ENCODE peak calls at places on chromosomes 5 and 9, in five cellular contexts. One of them, this sample, is unnamed.

GRCh38 chr5:96288166-96288844 is 144.7 kb downstream of the PCSK1 start:
- DNase-seq in mammary epithelial cell: no peak
- DNase-seq in CD4-positive, CD25-positive, alpha-beta regulatory T cell: no peak
- DNase-seq in OCI-LY7: no peak
- DNase-seq in A549: no peak
- DNase-seq in this sample: no peak

GRCh38 chr5:153562189-153562588 is 71.7 kb downstream of the GRIA1 start:
- DNase-seq in mammary epithelial cell: peak; percentile 72
- DNase-seq in CD4-positive, CD25-positive, alpha-beta regulatory T cell: no peak
- DNase-seq in OCI-LY7: no peak
- DNase-seq in A549: no peak
- DNase-seq in this sample: no peak

GRCh38 chr9:113993838-113994540 is 84.1 kb downstream of the AMBP start:
- DNase-seq in mammary epithelial cell: peak; percentile 48
- DNase-seq in CD4-positive, CD25-positive, alpha-beta regulatory T cell: peak; percentile 3
- DNase-seq in OCI-LY7: no peak
- DNase-seq in A549: no peak
- DNase-seq in this sample: no peak

GRCh38 chr5:90956511-90956910 is 397.9 kb downstream of the ADGRV1 start:
- DNase-seq in mammary epithelial cell: no peak
- DNase-seq in CD4-positive, CD25-positive, alpha-beta regulatory T cell: peak; percentile 2
- DNase-seq in OCI-LY7: no peak
- DNase-seq in A549: no peak
- DNase-seq in this sample: no peak

GRCh38 chr5:163269624-163270023 is 167.8 kb upstream of the CCNG1 start:
- DNase-seq in mammary epithelial cell: no peak
- DNase-seq in CD4-positive, CD25-positive, alpha-beta regulatory T cell: no peak
- DNase-seq in OCI-LY7: peak; percentile 0
- DNase-seq in A549: peak; percentile 4
- DNase-seq in this sample: no peak

GRCh38 chr9:131398204-131398603 is 4.3 kb downstream of the PRRC2B start:
- DNase-seq in mammary epithelial cell: peak; percentile 68
- DNase-seq in CD4-positive, CD25-positive, alpha-beta regulatory T cell: peak; percentile 94
- DNase-seq in OCI-LY7: peak; percentile 75
- DNase-seq in A549: no peak
- DNase-seq in this sample: peak; percentile 67

GRCh38 chr5:83364322-83365299 is 106.9 kb upstream of the VCAN start:
- DNase-seq in mammary epithelial cell: no peak
- DNase-seq in CD4-positive, CD25-positive, alpha-beta regulatory T cell: no peak
- DNase-seq in OCI-LY7: no peak
- DNase-seq in A549: no peak
- DNase-seq in this sample: no peak

GRCh38 chr5:121797677-121798518 is 53.8 kb upstream of the FTMT start:
- DNase-seq in mammary epithelial cell: peak; percentile 70
- DNase-seq in CD4-positive, CD25-positive, alpha-beta regulatory T cell: no peak
- DNase-seq in OCI-LY7: no peak
- DNase-seq in A549: no peak
- DNase-seq in this sample: no peak

GRCh38 chr5:121937762-121938161 is 24.0 kb upstream of the SRFBP1 start:
- DNase-seq in mammary epithelial cell: no peak
- DNase-seq in CD4-positive, CD25-positive, alpha-beta regulatory T cell: no peak
- DNase-seq in OCI-LY7: no peak
- DNase-seq in A549: no peak
- DNase-seq in this sample: no peak

GRCh38 chr5:142063878-142064331 is 44.7 kb upstream of the NDFIP1 start:
- DNase-seq in mammary epithelial cell: peak; percentile 28
- DNase-seq in CD4-positive, CD25-positive, alpha-beta regulatory T cell: peak; percentile 74
- DNase-seq in OCI-LY7: no peak
- DNase-seq in A549: no peak
- DNase-seq in this sample: no peak

GRCh38 chr5:88142801-88143692 is 125.6 kb downstream of the TMEM161B start:
- DNase-seq in mammary epithelial cell: peak; percentile 8
- DNase-seq in CD4-positive, CD25-positive, alpha-beta regulatory T cell: peak; percentile 2
- DNase-seq in OCI-LY7: no peak
- DNase-seq in A549: no peak
- DNase-seq in this sample: no peak

GRCh38 chr5:135320718-135321484 is 78.1 kb downstream of the MACROH2A1 start:
- DNase-seq in mammary epithelial cell: no peak
- DNase-seq in CD4-positive, CD25-positive, alpha-beta regulatory T cell: no peak
- DNase-seq in OCI-LY7: no peak
- DNase-seq in A549: no peak
- DNase-seq in this sample: no peak

GRCh38 chr9:122991370-122991830 is 42.1 kb upstream of the GPR21 start:
- DNase-seq in mammary epithelial cell: peak; percentile 89
- DNase-seq in CD4-positive, CD25-positive, alpha-beta regulatory T cell: peak; percentile 65
- DNase-seq in OCI-LY7: peak; percentile 51
- DNase-seq in A549: peak; percentile 53
- DNase-seq in this sample: peak; percentile 3

GRCh38 chr5:92861531-92862285 is 719.3 kb downstream of the NR2F1-AS1 start:
- DNase-seq in mammary epithelial cell: no peak
- DNase-seq in CD4-positive, CD25-positive, alpha-beta regulatory T cell: no peak
- DNase-seq in OCI-LY7: no peak
- DNase-seq in A549: no peak
- DNase-seq in this sample: no peak

GRCh38 chr5:147688965-147689364 is 93.6 kb downstream of the JAKMIP2 start:
- DNase-seq in mammary epithelial cell: no peak
- DNase-seq in CD4-positive, CD25-positive, alpha-beta regulatory T cell: no peak
- DNase-seq in OCI-LY7: no peak
- DNase-seq in A549: no peak
- DNase-seq in this sample: no peak

GRCh38 chr9:18756712-18757125 is 276.3 kb downstream of the SAXO1 start:
- DNase-seq in mammary epithelial cell: no peak
- DNase-seq in CD4-positive, CD25-positive, alpha-beta regulatory T cell: no peak
- DNase-seq in OCI-LY7: no peak
- DNase-seq in A549: no peak
- DNase-seq in this sample: no peak

GRCh38 chr5:68711311-68712200 is 382.3 kb upstream of the SLC30A5 start:
- DNase-seq in mammary epithelial cell: no peak
- DNase-seq in CD4-positive, CD25-positive, alpha-beta regulatory T cell: peak; percentile 70
- DNase-seq in OCI-LY7: peak; percentile 51
- DNase-seq in A549: no peak
- DNase-seq in this sample: no peak

GRCh38 chr5:111143910-111144309 is 51.8 kb downstream of the WDR36 start:
- DNase-seq in mammary epithelial cell: peak; percentile 91
- DNase-seq in CD4-positive, CD25-positive, alpha-beta regulatory T cell: no peak
- DNase-seq in OCI-LY7: no peak
- DNase-seq in A549: no peak
- DNase-seq in this sample: no peak

GRCh38 chr9:96441798-96442445 is 8.0 kb upstream of the HABP4 start:
- DNase-seq in mammary epithelial cell: peak; percentile 40
- DNase-seq in CD4-positive, CD25-positive, alpha-beta regulatory T cell: peak; percentile 75
- DNase-seq in OCI-LY7: peak; percentile 60
- DNase-seq in A549: peak; percentile 56
- DNase-seq in this sample: no peak

GRCh38 chr5:69525490-69525889 is 32.9 kb downstream of the OCLN start:
- DNase-seq in mammary epithelial cell: no peak
- DNase-seq in CD4-positive, CD25-positive, alpha-beta regulatory T cell: no peak
- DNase-seq in OCI-LY7: no peak
- DNase-seq in A549: no peak
- DNase-seq in this sample: no peak

GRCh38 chr9:132744881-132745761 is 74.9 kb downstream of the GTF3C4 start:
- DNase-seq in mammary epithelial cell: no peak
- DNase-seq in CD4-positive, CD25-positive, alpha-beta regulatory T cell: no peak
- DNase-seq in OCI-LY7: no peak
- DNase-seq in A549: no peak
- DNase-seq in this sample: no peak

GRCh38 chr9:100472268-100472667 is 681 bp upstream of the TMEFF1 start:
- DNase-seq in mammary epithelial cell: no peak
- DNase-seq in CD4-positive, CD25-positive, alpha-beta regulatory T cell: no peak
- DNase-seq in OCI-LY7: peak; percentile 19
- DNase-seq in A549: no peak
- DNase-seq in this sample: no peak

GRCh38 chr9:109914280-109915027 is 134.5 kb downstream of the PALM2AKAP2 start:
- DNase-seq in mammary epithelial cell: no peak
- DNase-seq in CD4-positive, CD25-positive, alpha-beta regulatory T cell: no peak
- DNase-seq in OCI-LY7: peak; percentile 94
- DNase-seq in A549: no peak
- DNase-seq in this sample: no peak

GRCh38 chr5:5628866-5629265 is 206.4 kb downstream of the ICE1 start:
- DNase-seq in mammary epithelial cell: no peak
- DNase-seq in CD4-positive, CD25-positive, alpha-beta regulatory T cell: no peak
- DNase-seq in OCI-LY7: no peak
- DNase-seq in A549: no peak
- DNase-seq in this sample: no peak

GRCh38 chr5:10442581-10442980 is 902 bp downstream of the ROPN1L start:
- DNase-seq in mammary epithelial cell: no peak
- DNase-seq in CD4-positive, CD25-positive, alpha-beta regulatory T cell: no peak
- DNase-seq in OCI-LY7: no peak
- DNase-seq in A549: no peak
- DNase-seq in this sample: no peak

GRCh38 chr5:33479321-33479720 is 38.6 kb downstream of the TARS1 start:
- DNase-seq in mammary epithelial cell: no peak
- DNase-seq in CD4-positive, CD25-positive, alpha-beta regulatory T cell: no peak
- DNase-seq in OCI-LY7: no peak
- DNase-seq in A549: no peak
- DNase-seq in this sample: no peak

GRCh38 chr9:65405253-65405652 is 120.2 kb upstream of the FOXD4L5 start:
- DNase-seq in mammary epithelial cell: no peak
- DNase-seq in CD4-positive, CD25-positive, alpha-beta regulatory T cell: no peak
- DNase-seq in OCI-LY7: no peak
- DNase-seq in A549: no peak
- DNase-seq in this sample: no peak

GRCh38 chr9:65400886-65401285 is 115.9 kb upstream of the FOXD4L5 start:
- DNase-seq in mammary epithelial cell: no peak
- DNase-seq in CD4-positive, CD25-positive, alpha-beta regulatory T cell: no peak
- DNase-seq in OCI-LY7: no peak
- DNase-seq in A549: no peak
- DNase-seq in this sample: no peak

GRCh38 chr9:65409471-65409980 is 124.5 kb upstream of the FOXD4L5 start:
- DNase-seq in mammary epithelial cell: no peak
- DNase-seq in CD4-positive, CD25-positive, alpha-beta regulatory T cell: no peak
- DNase-seq in OCI-LY7: no peak
- DNase-seq in A549: no peak
- DNase-seq in this sample: no peak

GRCh38 chr9:65403721-65404120 is 118.7 kb upstream of the FOXD4L5 start:
- DNase-seq in mammary epithelial cell: no peak
- DNase-seq in CD4-positive, CD25-positive, alpha-beta regulatory T cell: no peak
- DNase-seq in OCI-LY7: no peak
- DNase-seq in A549: no peak
- DNase-seq in this sample: no peak

DNA sequence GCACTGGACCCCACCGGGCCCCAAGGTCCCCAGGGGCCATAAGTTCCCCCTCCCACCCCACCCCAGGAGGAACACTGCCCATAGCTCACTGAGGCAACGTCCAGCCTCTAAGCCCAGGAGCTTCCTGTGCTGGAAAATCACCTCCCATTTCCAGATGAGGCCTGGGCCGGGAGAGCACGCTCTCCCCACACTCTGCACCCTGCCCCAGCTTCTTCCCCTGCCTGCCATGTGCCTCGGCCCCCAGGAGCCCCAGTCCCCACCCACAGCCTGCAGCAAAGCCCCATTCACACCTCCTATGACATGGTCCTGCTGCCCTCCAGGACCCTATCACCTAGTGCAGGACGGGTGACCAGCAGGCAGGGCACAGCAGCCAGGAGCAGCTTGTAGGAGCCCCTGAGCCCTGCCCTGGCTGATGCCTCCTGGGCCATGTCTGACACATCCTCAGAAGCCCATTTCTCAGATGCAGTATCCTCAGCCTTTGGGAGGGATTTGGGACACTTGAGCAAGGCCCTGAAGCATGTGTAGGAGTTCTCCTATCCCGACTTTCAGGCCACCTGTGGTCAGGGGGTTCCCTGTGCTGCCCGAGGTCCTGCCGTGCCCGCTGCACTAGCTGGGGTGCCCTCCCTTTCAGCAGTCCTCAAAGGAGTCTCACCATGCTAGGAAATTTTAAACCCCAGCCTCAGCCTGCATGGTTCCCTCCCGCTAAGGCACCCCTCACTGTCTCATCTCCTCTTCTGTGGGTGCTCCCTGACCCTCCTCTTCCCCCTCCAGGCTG is 119.4 kb upstream of the FOXD4L5 start:
- DNase-seq in mammary epithelial cell: no peak
- DNase-seq in CD4-positive, CD25-positive, alpha-beta regulatory T cell: no peak
- DNase-seq in OCI-LY7: no peak
- DNase-seq in A549: no peak
- DNase-seq in this sample: no peak
- H3K9me3 ChIP-seq in mammary epithelial cell: peaks cover 28% of the 10 kb centered on the region
- H3K9me3 ChIP-seq in CD4-positive, CD25-positive, alpha-beta regulatory T cell: peaks cover 3% of the 10 kb centered on the region
- H3K9me3 ChIP-seq in OCI-LY7: no peaks in the 10 kb centered on the region
- H3K9me3 ChIP-seq in A549: no peaks in the 10 kb centered on the region
- H3K9me3 ChIP-seq in this sample: no peaks in the 10 kb centered on the region

DNA sequence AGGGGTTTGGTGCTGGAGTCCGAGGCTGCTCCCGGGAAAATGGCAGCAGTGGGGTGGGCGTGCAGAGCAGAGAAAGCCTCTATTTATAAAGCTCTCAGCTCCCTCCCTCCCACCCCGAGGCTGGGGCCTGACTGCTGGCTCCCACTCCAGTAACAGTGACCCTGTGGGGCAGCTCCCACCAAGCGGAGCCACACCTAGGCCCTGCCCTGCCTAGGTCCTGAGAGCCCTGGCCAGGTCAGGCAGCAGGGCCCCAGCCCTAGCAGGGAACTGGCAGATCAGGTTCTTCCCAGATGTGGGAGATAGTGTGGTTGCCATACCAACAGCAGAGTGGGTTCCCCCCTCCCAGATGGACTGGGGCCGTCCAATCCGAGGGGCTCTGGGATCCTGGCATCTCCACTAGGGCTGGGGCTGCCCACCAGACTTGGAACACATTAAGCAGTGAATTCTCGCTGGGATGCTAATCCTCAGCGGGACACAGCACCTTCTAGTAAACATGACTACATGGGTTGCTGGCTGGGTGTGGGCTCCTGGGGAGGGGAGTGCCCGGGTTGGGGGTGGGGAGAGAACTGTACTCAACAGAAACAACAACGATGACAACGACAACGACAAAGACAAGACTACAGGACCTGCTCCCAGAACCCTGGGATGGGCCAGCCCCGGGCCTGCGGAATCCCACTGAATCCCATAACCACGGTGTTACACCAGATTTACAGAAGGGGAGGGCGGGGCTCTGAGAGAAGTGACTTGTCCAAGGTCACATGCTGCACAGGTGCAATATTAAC is 1.5 kb downstream of the SH3GLB2 start:
- DNase-seq in mammary epithelial cell: peak; percentile 29
- DNase-seq in CD4-positive, CD25-positive, alpha-beta regulatory T cell: no peak
- DNase-seq in OCI-LY7: peak; percentile 51
- DNase-seq in A549: no peak
- DNase-seq in this sample: no peak
- H3K4me3 ChIP-seq in mammary epithelial cell: peak overlapping the region; percentile 79
- H3K4me3 ChIP-seq in CD4-positive, CD25-positive, alpha-beta regulatory T cell: peak overlapping the region; percentile 51
- H3K4me3 ChIP-seq in OCI-LY7: peak overlapping the region; percentile 74
- H3K4me3 ChIP-seq in A549: peak overlapping the region; percentile 83
- H3K4me3 ChIP-seq in this sample: peak overlapping the region; percentile 51

DNA sequence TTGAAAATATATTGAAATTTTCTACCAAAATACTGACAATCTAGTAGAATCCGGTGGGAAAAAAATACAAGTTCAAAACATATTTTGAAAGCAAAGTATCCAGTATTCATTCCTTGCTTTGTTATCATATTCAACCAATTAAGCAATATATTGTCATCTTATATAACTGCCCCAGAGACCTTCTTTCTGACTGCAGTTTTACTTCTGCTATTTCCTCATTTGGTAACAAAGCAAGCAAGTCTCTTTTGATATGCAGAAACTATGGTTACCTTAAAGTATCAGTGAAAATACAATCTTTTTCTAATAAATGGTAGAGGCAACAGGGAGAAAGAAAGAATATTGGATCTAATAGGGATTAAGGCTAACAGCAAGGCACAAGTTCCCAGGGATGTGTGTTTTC is 663.7 kb upstream of the MEF2C start:
- DNase-seq in mammary epithelial cell: no peak
- DNase-seq in CD4-positive, CD25-positive, alpha-beta regulatory T cell: no peak
- DNase-seq in OCI-LY7: no peak
- DNase-seq in A549: no peak
- DNase-seq in this sample: no peak
- H3K27ac ChIP-seq in mammary epithelial cell: no peak overlapping the region
- H3K27ac ChIP-seq in CD4-positive, CD25-positive, alpha-beta regulatory T cell: no peak overlapping the region
- H3K27ac ChIP-seq in OCI-LY7: no peak overlapping the region
- H3K27ac ChIP-seq in A549: no peak overlapping the region
- H3K27ac ChIP-seq in this sample: no peak overlapping the region

GRCh38 chr9:135884328-135885035 is 22.9 kb downstream of the CAMSAP1 start:
- DNase-seq in mammary epithelial cell: no peak
- DNase-seq in CD4-positive, CD25-positive, alpha-beta regulatory T cell: no peak
- DNase-seq in OCI-LY7: no peak
- DNase-seq in A549: peak; percentile 20
- DNase-seq in this sample: no peak
- H3K9me3 ChIP-seq in mammary epithelial cell: no peaks in the 10 kb centered on the region
- H3K9me3 ChIP-seq in CD4-positive, CD25-positive, alpha-beta regulatory T cell: no peaks in the 10 kb centered on the region
- H3K9me3 ChIP-seq in OCI-LY7: no peaks in the 10 kb centered on the region
- H3K9me3 ChIP-seq in A549: no peaks in the 10 kb centered on the region
- H3K9me3 ChIP-seq in this sample: no peaks in the 10 kb centered on the region